ENCODE peak calls at places on chromosomes 11 and 22, in eight cellular contexts. M, Q, W, K, I, N, S and E are unnamed samples.
A peak's percentile ranks its signal among the peaks of the same experiment; 100 is the strongest.

GRCh38 chr11:61126266-61126665 is 24.0 kb downstream of the CD5 start:
- DNase-seq in S (no peak), K (no peak), W (no peak), I (no peak), Q (no peak), M (no peak), N (no peak), E (peak; percentile 50)

GRCh38 chr22:47848384-47848920 is 1086.0 kb downstream of the TBC1D22A start:
- DNase-seq in N (no peak), M (no peak), I (no peak), W (no peak), Q (no peak), K (no peak), S (no peak), E (no peak)

GRCh38 chr11:29534831-29535230 is 482.0 kb downstream of the KCNA4 start:
- DNase-seq in K (no peak), W (no peak), Q (no peak), M (no peak), I (no peak), N (no peak), S (no peak), E (no peak)

GRCh38 chr11:128940603-128941002 is 2.1 kb downstream of the TP53AIP1 start:
- DNase-seq in M (no peak), K (no peak), N (no peak), Q (no peak), I (no peak), W (no peak), S (peak; percentile 12), E (no peak)

GRCh38 chr11:35799655-35800054 is 137.1 kb downstream of the TRIM44 start:
- DNase-seq in Q (no peak), S (no peak), M (no peak), N (no peak), K (no peak), W (no peak), I (no peak), E (no peak)

GRCh38 chr11:3635641-3636375 is 6.0 kb downstream of the ART5 start:
- DNase-seq in Q (no peak), N (no peak), K (no peak), I (no peak), W (no peak), S (no peak), M (no peak), E (no peak)

GRCh38 chr11:102225689-102226562 is 91.4 kb upstream of the BIRC3 start:
- DNase-seq in M (no peak), I (no peak), N (no peak), S (peak; percentile 66), K (no peak), Q (no peak), W (no peak), E (peak; percentile 7)

GRCh38 chr11:109071712-109072524 is 350.1 kb upstream of the C11orf87 start:
- DNase-seq in W (no peak), I (no peak), N (no peak), S (no peak), K (no peak), Q (no peak), M (no peak), E (peak; percentile 23)

GRCh38 chr11:59668188-59668949 is 468 bp downstream of the PATL1 start:
- DNase-seq in K (peak; percentile 52), I (no peak), W (peak; percentile 80), N (peak; percentile 32), Q (peak; percentile 77), M (peak; percentile 83), S (peak; percentile 44), E (no peak)

GRCh38 chr11:92886243-92886905 is 83.1 kb upstream of the MTNR1B start:
- DNase-seq in S (peak; percentile 69), Q (no peak), M (peak; percentile 73), I (peak; percentile 60), N (no peak), W (no peak), K (peak; percentile 3), E (peak; percentile 42)

GRCh38 chr11:57213282-57214086 is 23.6 kb downstream of the APLNR start:
- DNase-seq in S (no peak), N (no peak), Q (no peak), W (no peak), K (no peak), M (no peak), I (no peak), E (peak; percentile 76)

GRCh38 chr11:106627694-106628093 is 390.6 kb downstream of the GUCY1A2 start:
- DNase-seq in S (no peak), M (no peak), K (no peak), I (no peak), Q (no peak), N (no peak), W (no peak), E (no peak)

GRCh38 chr11:83140691-83141455 is 16.1 kb upstream of the PCF11 start:
- DNase-seq in N (no peak), W (no peak), S (no peak), Q (no peak), I (no peak), K (no peak), M (no peak), E (no peak)

GRCh38 chr11:46450846-46451470 is 59.4 kb upstream of the CHRM4 start:
- DNase-seq in M (no peak), S (no peak), K (no peak), I (no peak), N (no peak), Q (no peak), W (no peak), E (peak; percentile 34)

GRCh38 chr22:38513063-38513462 is 7.0 kb upstream of the DDX17 start:
- DNase-seq in K (no peak), I (no peak), S (no peak), M (peak; percentile 38), W (peak; percentile 10), Q (no peak), N (no peak), E (no peak)

GRCh38 chr22:22246706-22247105 is 2.1 kb downstream of the VPREB1 start:
- DNase-seq in M (no peak), S (no peak), K (no peak), N (no peak), W (no peak), I (no peak), Q (no peak), E (no peak)

GRCh38 chr11:59545179-59546020 is 34.1 kb downstream of the OR4D9 start:
- DNase-seq in M (no peak), N (peak; percentile 70), Q (no peak), S (peak; percentile 75), I (peak; percentile 62), W (no peak), K (no peak), E (no peak)

GRCh38 chr11:124760205-124760652 is 1.9 kb downstream of the ESAM start:
- DNase-seq in W (no peak), N (no peak), Q (peak; percentile 73), S (no peak), I (no peak), K (no peak), M (no peak), E (no peak)

GRCh38 chr11:82714346-82715174 is 19.1 kb downstream of the FAM181B start:
- DNase-seq in S (no peak), N (no peak), K (no peak), M (no peak), I (no peak), W (no peak), Q (no peak), E (no peak)

GRCh38 chr22:35894464-35894878 is 134.2 kb downstream of the RBFOX2 start:
- DNase-seq in M (no peak), Q (no peak), S (no peak), W (no peak), K (no peak), N (no peak), I (no peak), E (no peak)

GRCh38 chr11:100445231-100445735 is 241.8 kb upstream of the ARHGAP42 start:
- DNase-seq in M (no peak), I (no peak), N (no peak), Q (no peak), S (no peak), W (no peak), K (no peak), E (peak; percentile 39)

GRCh38 chr11:35529971-35530495 is 4.6 kb upstream of the PAMR1 start:
- DNase-seq in N (peak; percentile 24), W (no peak), I (no peak), Q (no peak), S (peak; percentile 56), K (no peak), M (no peak), E (no peak)

GRCh38 chr11:128400382-128401203 is 186.8 kb downstream of the ETS1 start:
- DNase-seq in M (no peak), N (no peak), S (no peak), I (no peak), K (no peak), Q (no peak), W (no peak), E (no peak)

GRCh38 chr11:128517457-128518230 is 69.7 kb downstream of the ETS1 start:
- DNase-seq in I (no peak), N (no peak), W (no peak), S (no peak), K (no peak), M (no peak), Q (no peak), E (no peak)

GRCh38 chr11:117612111-117612510 is 184.9 kb downstream of the DSCAML1 start:
- DNase-seq in I (no peak), K (no peak), N (no peak), Q (no peak), M (no peak), S (no peak), W (no peak), E (no peak)

GRCh38 chr11:66066751-66067150 is 3.3 kb upstream of the PACS1 start:
- DNase-seq in N (no peak), K (no peak), W (no peak), Q (no peak), S (no peak), I (no peak), M (no peak), E (no peak)